ENCODE peak calls at places on chromosomes 4 and X, in ten cellular contexts. One of them, this sample, is unnamed.

GRCh38 chr4:99536148-99536728 is 25.4 kb downstream of the C4orf17 start:
- DNase-seq in tibial nerve: no peak
- DNase-seq in lower lobe of right lung: no peak
- DNase-seq in GM12865: no peak
- DNase-seq in suprapubic skin: no peak
- DNase-seq in fibroblast of lung: peak
- DNase-seq in colonic mucosa: no peak
- DNase-seq in epithelial cell of esophagus: no peak
- DNase-seq in fibroblast of pulmonary artery: no peak
- DNase-seq in right lobe of liver: no peak
- DNase-seq in this sample: peak

GRCh38 chr4:177155454-177155853 is 154.2 kb upstream of the NEIL3 start:
- DNase-seq in fibroblast of pulmonary artery: no peak
- DNase-seq in colonic mucosa: no peak
- DNase-seq in tibial nerve: no peak
- DNase-seq in suprapubic skin: no peak
- DNase-seq in right lobe of liver: no peak
- DNase-seq in GM12865: no peak
- DNase-seq in epithelial cell of esophagus: no peak
- DNase-seq in fibroblast of lung: no peak
- DNase-seq in lower lobe of right lung: no peak
- DNase-seq in this sample: no peak

GRCh38 chr4:78565971-78566372 is 14.4 kb downstream of the ANXA3 start:
- DNase-seq in epithelial cell of esophagus: peak
- DNase-seq in fibroblast of lung: peak
- DNase-seq in colonic mucosa: no peak
- DNase-seq in right lobe of liver: no peak
- DNase-seq in fibroblast of pulmonary artery: peak
- DNase-seq in GM12865: no peak
- DNase-seq in lower lobe of right lung: no peak
- DNase-seq in tibial nerve: no peak
- DNase-seq in suprapubic skin: no peak
- DNase-seq in this sample: peak

GRCh38 chr4:3436048-3436797 is 5.5 kb upstream of the HGFAC start:
- DNase-seq in right lobe of liver: no peak
- DNase-seq in suprapubic skin: no peak
- DNase-seq in lower lobe of right lung: no peak
- DNase-seq in fibroblast of lung: no peak
- DNase-seq in GM12865: no peak
- DNase-seq in tibial nerve: no peak
- DNase-seq in fibroblast of pulmonary artery: no peak
- DNase-seq in epithelial cell of esophagus: peak
- DNase-seq in colonic mucosa: no peak
- DNase-seq in this sample: no peak

GRCh38 chrX:134406977-134407376 is 53.0 kb upstream of the HPRT1 start:
- DNase-seq in colonic mucosa: no peak
- DNase-seq in GM12865: no peak
- DNase-seq in epithelial cell of esophagus: no peak
- DNase-seq in suprapubic skin: no peak
- DNase-seq in right lobe of liver: no peak
- DNase-seq in lower lobe of right lung: no peak
- DNase-seq in fibroblast of pulmonary artery: no peak
- DNase-seq in fibroblast of lung: no peak
- DNase-seq in tibial nerve: no peak
- DNase-seq in this sample: no peak

GRCh38 chrX:55710701-55711100 is 6.8 kb upstream of the RRAGB start:
- DNase-seq in tibial nerve: no peak
- DNase-seq in fibroblast of pulmonary artery: peak
- DNase-seq in epithelial cell of esophagus: peak
- DNase-seq in GM12865: no peak
- DNase-seq in colonic mucosa: no peak
- DNase-seq in suprapubic skin: no peak
- DNase-seq in fibroblast of lung: peak
- DNase-seq in right lobe of liver: no peak
- DNase-seq in lower lobe of right lung: no peak
- DNase-seq in this sample: peak

GRCh38 chr4:183172881-183173280 is 73.8 kb downstream of the WWC2 start:
- DNase-seq in colonic mucosa: no peak
- DNase-seq in tibial nerve: no peak
- DNase-seq in lower lobe of right lung: no peak
- DNase-seq in fibroblast of pulmonary artery: no peak
- DNase-seq in epithelial cell of esophagus: no peak
- DNase-seq in fibroblast of lung: no peak
- DNase-seq in right lobe of liver: no peak
- DNase-seq in suprapubic skin: no peak
- DNase-seq in GM12865: no peak
- DNase-seq in this sample: no peak

GRCh38 chr4:182582245-182582644 is 334.9 kb downstream of the DCTD start:
- DNase-seq in GM12865: no peak
- DNase-seq in fibroblast of lung: no peak
- DNase-seq in suprapubic skin: no peak
- DNase-seq in epithelial cell of esophagus: peak
- DNase-seq in right lobe of liver: no peak
- DNase-seq in lower lobe of right lung: no peak
- DNase-seq in tibial nerve: no peak
- DNase-seq in fibroblast of pulmonary artery: no peak
- DNase-seq in colonic mucosa: no peak
- DNase-seq in this sample: no peak

GRCh38 chr4:113851816-113852215 is 90.3 kb upstream of the CAMK2D start:
- DNase-seq in epithelial cell of esophagus: no peak
- DNase-seq in GM12865: no peak
- DNase-seq in colonic mucosa: no peak
- DNase-seq in fibroblast of pulmonary artery: peak
- DNase-seq in right lobe of liver: no peak
- DNase-seq in fibroblast of lung: no peak
- DNase-seq in suprapubic skin: no peak
- DNase-seq in lower lobe of right lung: no peak
- DNase-seq in tibial nerve: no peak
- DNase-seq in this sample: no peak

GRCh38 chr4:56619160-56619559 is 61.9 kb downstream of the HOPX start:
- DNase-seq in fibroblast of lung: peak
- DNase-seq in fibroblast of pulmonary artery: peak
- DNase-seq in colonic mucosa: no peak
- DNase-seq in lower lobe of right lung: no peak
- DNase-seq in GM12865: peak
- DNase-seq in tibial nerve: no peak
- DNase-seq in suprapubic skin: no peak
- DNase-seq in right lobe of liver: no peak
- DNase-seq in epithelial cell of esophagus: peak
- DNase-seq in this sample: no peak
- TF ChIP-seq CTCF in fibroblast of lung: no peak
- TF ChIP-seq CTCF in fibroblast of pulmonary artery: peak
- TF ChIP-seq CTCF in colonic mucosa: no peak
- TF ChIP-seq CTCF in lower lobe of right lung: no peak
- TF ChIP-seq CTCF in GM12865: no peak
- TF ChIP-seq CTCF in tibial nerve: no peak
- TF ChIP-seq CTCF in suprapubic skin: no peak
- TF ChIP-seq CTCF in right lobe of liver: no peak
- TF ChIP-seq CTCF in epithelial cell of esophagus: peak
- TF ChIP-seq CTCF in this sample: no peak

GRCh38 chr4:4864443-4864939 is 5.0 kb downstream of the MSX1 start:
- DNase-seq in lower lobe of right lung: no peak
- DNase-seq in suprapubic skin: no peak
- DNase-seq in right lobe of liver: no peak
- DNase-seq in epithelial cell of esophagus: no peak
- DNase-seq in GM12865: no peak
- DNase-seq in fibroblast of pulmonary artery: no peak
- DNase-seq in colonic mucosa: no peak
- DNase-seq in tibial nerve: no peak
- DNase-seq in fibroblast of lung: no peak
- DNase-seq in this sample: no peak

GRCh38 chr4:4865705-4866123 is 6.2 kb downstream of the MSX1 start:
- DNase-seq in right lobe of liver: no peak
- DNase-seq in lower lobe of right lung: no peak
- DNase-seq in suprapubic skin: no peak
- DNase-seq in tibial nerve: no peak
- DNase-seq in GM12865: no peak
- DNase-seq in epithelial cell of esophagus: no peak
- DNase-seq in fibroblast of lung: no peak
- DNase-seq in fibroblast of pulmonary artery: no peak
- DNase-seq in colonic mucosa: no peak
- DNase-seq in this sample: no peak

GRCh38 chr4:4866833-4867744 is 7.6 kb downstream of the MSX1 start:
- DNase-seq in colonic mucosa: no peak
- DNase-seq in fibroblast of lung: no peak
- DNase-seq in fibroblast of pulmonary artery: no peak
- DNase-seq in lower lobe of right lung: no peak
- DNase-seq in right lobe of liver: no peak
- DNase-seq in GM12865: peak
- DNase-seq in suprapubic skin: no peak
- DNase-seq in tibial nerve: no peak
- DNase-seq in epithelial cell of esophagus: no peak
- DNase-seq in this sample: no peak

GRCh38 chr4:4866124-4866832 is 6.8 kb downstream of the MSX1 start:
- DNase-seq in tibial nerve: no peak
- DNase-seq in epithelial cell of esophagus: no peak
- DNase-seq in fibroblast of pulmonary artery: no peak
- DNase-seq in colonic mucosa: no peak
- DNase-seq in lower lobe of right lung: no peak
- DNase-seq in right lobe of liver: no peak
- DNase-seq in GM12865: peak
- DNase-seq in suprapubic skin: no peak
- DNase-seq in fibroblast of lung: no peak
- DNase-seq in this sample: no peak

DNA sequence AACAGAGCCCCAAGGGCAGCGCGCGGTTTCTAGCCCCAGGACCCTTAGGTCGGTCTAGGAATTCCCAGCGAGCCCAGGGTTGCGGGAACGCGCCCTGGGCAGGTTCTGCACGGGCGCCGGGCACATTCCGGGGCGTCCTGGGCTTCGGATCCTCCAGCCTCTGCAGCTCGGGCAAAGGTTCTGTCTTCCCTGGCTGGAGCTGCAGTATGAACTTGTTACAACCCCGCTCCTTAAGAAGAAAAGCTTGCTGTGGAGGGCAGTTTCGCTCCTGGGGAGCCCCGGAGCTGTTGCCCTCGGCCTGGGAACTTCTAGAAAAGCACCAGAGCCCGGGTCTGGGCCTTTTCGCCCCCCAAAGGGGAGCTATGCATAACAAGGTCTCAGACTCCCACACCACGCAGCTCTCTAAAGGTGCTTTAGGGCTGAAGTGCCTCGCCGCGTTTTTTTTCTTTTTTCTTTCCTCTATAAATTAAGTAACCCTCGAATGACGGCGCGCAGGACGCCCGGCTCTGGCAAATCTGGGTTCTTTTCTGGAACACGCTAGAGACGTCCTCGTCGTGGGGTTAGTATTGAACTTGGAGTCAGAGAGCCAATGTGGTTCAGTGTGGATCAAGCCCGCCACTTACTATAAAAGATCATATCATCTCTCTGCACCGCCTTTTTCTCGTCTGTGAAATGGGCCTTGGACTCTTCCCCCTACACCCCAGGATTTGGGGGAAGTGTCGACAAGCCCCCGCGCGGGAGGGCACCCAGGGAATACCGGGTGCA is 5.7 kb downstream of the MSX1 start:
- DNase-seq in right lobe of liver: no peak
- DNase-seq in colonic mucosa: no peak
- DNase-seq in tibial nerve: no peak
- DNase-seq in lower lobe of right lung: no peak
- DNase-seq in fibroblast of pulmonary artery: no peak
- DNase-seq in suprapubic skin: no peak
- DNase-seq in epithelial cell of esophagus: no peak
- DNase-seq in fibroblast of lung: no peak
- DNase-seq in GM12865: no peak
- DNase-seq in this sample: no peak
- H3K4me3 ChIP-seq in right lobe of liver: no peak
- H3K4me3 ChIP-seq in colonic mucosa: no peak
- H3K4me3 ChIP-seq in tibial nerve: peak
- H3K4me3 ChIP-seq in lower lobe of right lung: no peak
- H3K4me3 ChIP-seq in fibroblast of pulmonary artery: no peak
- H3K4me3 ChIP-seq in suprapubic skin: peak
- H3K4me3 ChIP-seq in epithelial cell of esophagus: no peak
- H3K4me3 ChIP-seq in fibroblast of lung: no peak
- H3K4me3 ChIP-seq in GM12865: no peak
- H3K4me3 ChIP-seq in this sample: peak

DNA sequence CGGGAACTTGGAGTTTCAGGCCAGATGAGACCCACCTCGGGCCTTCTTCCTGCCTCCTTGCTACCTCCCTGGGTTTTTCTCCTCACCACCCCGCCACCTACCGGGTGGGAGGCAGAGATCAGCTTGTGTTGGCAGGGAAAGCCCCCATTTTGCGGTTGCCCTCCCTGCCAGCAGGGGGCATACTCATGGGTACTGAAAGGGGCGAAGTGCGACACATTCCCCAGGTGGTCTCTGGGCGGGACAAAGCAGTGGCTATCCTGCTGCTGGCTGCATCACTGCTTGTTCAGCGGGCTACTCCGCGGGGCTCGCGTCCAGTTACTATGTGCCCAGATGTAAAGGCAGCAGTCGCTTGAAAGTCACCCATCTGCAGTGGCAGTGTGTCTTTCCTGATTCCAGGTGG is 330.3 kb downstream of the PDHA2 start:
- DNase-seq in GM12865: peak
- DNase-seq in epithelial cell of esophagus: no peak
- DNase-seq in suprapubic skin: no peak
- DNase-seq in tibial nerve: no peak
- DNase-seq in colonic mucosa: no peak
- DNase-seq in fibroblast of lung: no peak
- DNase-seq in lower lobe of right lung: no peak
- DNase-seq in right lobe of liver: no peak
- DNase-seq in fibroblast of pulmonary artery: no peak
- DNase-seq in this sample: no peak
- TF ChIP-seq CTCF in GM12865: peak
- TF ChIP-seq CTCF in epithelial cell of esophagus: no peak
- TF ChIP-seq CTCF in suprapubic skin: no peak
- TF ChIP-seq CTCF in tibial nerve: no peak
- TF ChIP-seq CTCF in colonic mucosa: no peak
- TF ChIP-seq CTCF in fibroblast of lung: no peak
- TF ChIP-seq CTCF in lower lobe of right lung: no peak
- TF ChIP-seq CTCF in right lobe of liver: no peak
- TF ChIP-seq CTCF in fibroblast of pulmonary artery: no peak
- TF ChIP-seq CTCF in this sample: no peak

DNA sequence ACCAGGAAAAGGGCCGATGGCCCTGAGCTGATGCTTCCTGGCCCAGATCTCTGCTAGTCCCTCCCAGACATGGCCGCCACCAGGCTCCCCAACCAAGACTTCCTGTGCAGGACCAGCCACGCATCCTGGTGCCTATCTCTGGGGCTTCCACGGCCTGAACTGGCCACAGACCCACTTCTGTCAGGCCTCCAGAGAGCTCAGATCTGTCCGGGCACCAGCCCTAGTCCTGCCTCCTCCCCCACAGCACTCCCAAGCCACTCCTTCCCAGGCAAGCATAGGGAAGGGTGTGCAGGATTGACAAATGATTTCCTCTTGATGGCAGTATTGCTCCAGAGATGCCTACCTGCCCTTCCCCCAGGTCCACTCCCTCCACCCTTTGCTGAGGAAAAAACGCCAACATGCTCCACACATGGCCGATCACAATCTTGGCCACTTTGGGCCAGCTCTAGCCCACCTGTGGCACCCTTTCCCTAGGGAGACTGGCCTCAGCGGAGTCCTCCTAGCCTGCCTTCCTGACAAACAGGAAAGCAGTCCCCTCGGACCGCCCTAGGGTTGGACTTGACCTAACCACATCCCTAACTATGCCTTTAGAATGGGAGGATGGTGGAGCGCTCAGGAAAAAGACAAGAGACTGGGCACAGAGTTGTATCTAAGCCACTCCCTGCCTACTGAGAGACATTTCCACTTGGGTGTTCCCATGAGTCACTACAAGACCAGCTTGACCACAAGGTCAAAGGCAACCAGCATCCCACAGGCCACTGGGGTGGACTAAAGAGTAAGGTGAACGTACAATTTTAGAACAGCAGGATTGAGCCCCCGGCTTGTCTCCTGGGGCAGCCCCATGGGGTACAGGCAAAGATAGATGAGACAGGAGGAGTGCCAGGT is 277.5 kb upstream of the AGTR2 start:
- DNase-seq in right lobe of liver: no peak
- DNase-seq in epithelial cell of esophagus: peak
- DNase-seq in suprapubic skin: no peak
- DNase-seq in fibroblast of lung: peak
- DNase-seq in fibroblast of pulmonary artery: peak
- DNase-seq in lower lobe of right lung: no peak
- DNase-seq in GM12865: peak
- DNase-seq in tibial nerve: no peak
- DNase-seq in colonic mucosa: peak
- DNase-seq in this sample: no peak
- H3K4me3 ChIP-seq in right lobe of liver: peak
- H3K4me3 ChIP-seq in epithelial cell of esophagus: no peak
- H3K4me3 ChIP-seq in suprapubic skin: no peak
- H3K4me3 ChIP-seq in fibroblast of lung: no peak
- H3K4me3 ChIP-seq in fibroblast of pulmonary artery: no peak
- H3K4me3 ChIP-seq in lower lobe of right lung: no peak
- H3K4me3 ChIP-seq in GM12865: no peak
- H3K4me3 ChIP-seq in tibial nerve: no peak
- H3K4me3 ChIP-seq in colonic mucosa: peak
- H3K4me3 ChIP-seq in this sample: no peak

This sample was measured in AG10803.